ENCODE peak calls at places on chromosomes 4 and X, in four cellular contexts. J is OCI-LY7; F is effector memory CD4-positive, alpha-beta T cell; W is ELF-1. X is an unnamed sample.

GRCh38 chr4:171130126-171130801 is 682.9 kb upstream of the GALNTL6 start:
- DNase-seq in J (no peak), F (no peak), W (no peak), X (no peak)

GRCh38 chrX:18873189-18873791 is 110.6 kb downstream of the PHKA2 start:
- DNase-seq in J (no peak), F (no peak), W (no peak), X (no peak)

GRCh38 chr4:87316961-87317360 is 5.7 kb downstream of the HSD17B13 start:
- DNase-seq in J (no peak), F (no peak), W (no peak), X (no peak)

GRCh38 chr4:142264961-142265360 is 581.1 kb downstream of the INPP4B start:
- DNase-seq in J (no peak), F (no peak), W (no peak), X (no peak)

GRCh38 chr4:170979736-170980135 is 833.5 kb upstream of the GALNTL6 start:
- DNase-seq in J (no peak), F (no peak), W (no peak), X (no peak)

GRCh38 chr4:184250795-184251679 is 33.4 kb upstream of the ENPP6 start:
- DNase-seq in J (peak), F (no peak), W (peak), X (no peak)

GRCh38 chr4:115228851-115229250 is 115.4 kb upstream of the NDST4 start:
- DNase-seq in J (no peak), F (no peak), W (no peak), X (no peak)

GRCh38 chrX:142982679-142983078 is 43.0 kb upstream of the SPANXN4 start:
- DNase-seq in J (no peak), F (no peak), W (no peak), X (no peak)

GRCh38 chr4:150950657-150951056 is 64.4 kb downstream of the LRBA start:
- DNase-seq in J (no peak), F (no peak), W (no peak), X (no peak)

GRCh38 chr4:104860227-104861123 is 286.2 kb upstream of the TET2 start:
- DNase-seq in J (peak), F (peak), W (peak), X (no peak)

GRCh38 chr4:68498413-68499007 is 51.2 kb downstream of the TMPRSS11E start:
- DNase-seq in J (peak), F (peak), W (peak), X (no peak)

GRCh38 chrX:2402361-2402690 is 98.5 kb downstream of the DHRSX start:
- DNase-seq in J (no peak), F (no peak), W (no peak), X (no peak)

GRCh38 chr4:98421106-98421505 is 159.9 kb downstream of the RAP1GDS1 start:
- DNase-seq in J (no peak), F (no peak), W (no peak), X (no peak)

GRCh38 chr4:176988226-176988625 is 195.5 kb upstream of the VEGFC start:
- DNase-seq in J (no peak), F (no peak), W (no peak), X (no peak)

GRCh38 chrX:37958493-37959211 is 47.7 kb upstream of the SYTL5 start:
- DNase-seq in J (no peak), F (no peak), W (peak), X (no peak)

GRCh38 chr4:76373919-76374552 is 46.9 kb downstream of the CCDC158 start:
- DNase-seq in J (no peak), F (no peak), W (no peak), X (no peak)

GRCh38 chr4:107838138-107838618 is 13.4 kb downstream of the SGMS2 start:
- DNase-seq in J (no peak), F (no peak), W (no peak), X (peak)

GRCh38 chr4:114302472-114302871 is 296.1 kb upstream of the UGT8 start:
- DNase-seq in J (no peak), F (no peak), W (peak), X (no peak)

GRCh38 chrX:118189628-118190027 is 73.0 kb upstream of the KLHL13 start:
- DNase-seq in J (no peak), F (no peak), W (peak), X (no peak)

GRCh38 chr4:77022581-77023133 is 53.1 kb downstream of the CCNI start:
- DNase-seq in J (no peak), F (no peak), W (peak), X (no peak)

GRCh38 chrX:71216446-71216845 is 6.6 kb upstream of the GJB1 start:
- DNase-seq in J (peak), F (no peak), W (no peak), X (no peak)

GRCh38 chr4:102598102-102598758 is 97.1 kb downstream of the NFKB1 start:
- DNase-seq in J (no peak), F (no peak), W (no peak), X (no peak)

GRCh38 chrX:63958134-63958865 is 173.3 kb upstream of the ARHGEF9 start:
- DNase-seq in J (no peak), F (no peak), W (no peak), X (no peak)

GRCh38 chr4:88757067-88757466 is 59.4 kb upstream of the NAP1L5 start:
- DNase-seq in J (no peak), F (no peak), W (no peak), X (no peak)

GRCh38 chrX:100870527-100870926 is 3.6 kb downstream of the NOX1 start:
- DNase-seq in J (no peak), F (no peak), W (no peak), X (no peak)

GRCh38 chr4:141011799-141012377 is 121.4 kb downstream of the RNF150 start:
- DNase-seq in J (no peak), F (no peak), W (no peak), X (no peak)

GRCh38 chrX:11589573-11590110 is 76.1 kb downstream of the ARHGAP6 start:
- DNase-seq in J (no peak), F (no peak), W (peak), X (no peak)

GRCh38 chr4:110902500-110902899 is 279.6 kb upstream of the PITX2 start:
- DNase-seq in J (no peak), F (no peak), W (no peak), X (no peak)

GRCh38 chr4:20615492-20616136 is 84.6 kb upstream of the PACRGL start:
- DNase-seq in J (no peak), F (no peak), W (no peak), X (no peak)

GRCh38 chrX:8813036-8813435 is 11.9 kb upstream of the FAM9A start:
- DNase-seq in J (no peak), F (no peak), W (no peak), X (no peak)

GRCh38 chr4:144518181-144518895 is 127.6 kb upstream of the HHIP start:
- DNase-seq in J (no peak), F (no peak), W (peak), X (no peak)

GRCh38 chrX:20061869-20062254 is 54.8 kb downstream of the MAP7D2 start:
- DNase-seq in J (no peak), F (no peak), W (no peak), X (no peak)

GRCh38 chrX:150623583-150623982 is 55.2 kb downstream of the MTM1 start:
- DNase-seq in J (no peak), F (no peak), W (no peak), X (no peak)

GRCh38 chrX:26262121-26262523 is 46.2 kb downstream of the MAGEB5 start:
- DNase-seq in J (no peak), F (no peak), W (peak), X (no peak)

GRCh38 chr4:71692198-71692597 is 91.7 kb downstream of the GC start:
- DNase-seq in J (no peak), F (no peak), W (no peak), X (no peak)

GRCh38 chrX:65644621-65645287 is 22.7 kb upstream of the MSN start:
- DNase-seq in J (no peak), F (no peak), W (peak), X (peak)

GRCh38 chr4:169116270-169116901 is 106.3 kb upstream of the CBR4 start:
- DNase-seq in J (no peak), F (no peak), W (no peak), X (no peak)

GRCh38 chrX:56803849-56804681 is 75.0 kb downstream of the NBDY start:
- DNase-seq in J (no peak), F (no peak), W (no peak), X (no peak)

GRCh38 chr4:168831919-168832745 is 177.9 kb downstream of the CBR4 start:
- DNase-seq in J (peak), F (peak), W (peak), X (peak)

X was measured in CD14-positive monocyte.